ENCODE peak calls at places on chromosome 17, in six cellular contexts. E is HT-29; Z is HS-5; K is effector memory CD8-positive, alpha-beta T cell; A is HEK293T; L is mesothelial cell of epicardium. W is an unnamed sample.

GRCh38 chr17:32445075-32445427 is 741 bp downstream of the PSMD11 start:
- DNase-seq in L (no peak), A (peak; percentile 13), E (peak; percentile 80), K (peak; percentile 20), Z (peak; percentile 37), W (no peak)

GRCh38 chr17:73091770-73092517 is 544 bp downstream of the SLC39A11 start:
- DNase-seq in K (no peak), E (peak; percentile 63), Z (no peak), L (peak; percentile 45), A (peak; percentile 39), W (peak; percentile 53)

GRCh38 chr17:58691701-58692238 is at the start of gene TEX14:
- DNase-seq in K (no peak), L (no peak), E (no peak), Z (no peak), A (no peak), W (no peak)

GRCh38 chr17:78820841-78821240 is 19.8 kb downstream of the USP36 start:
- DNase-seq in Z (no peak), A (no peak), E (no peak), K (no peak), L (no peak), W (peak; percentile 16)

GRCh38 chr17:57140321-57140720 is 55.3 kb downstream of the AKAP1 start:
- DNase-seq in L (no peak), A (no peak), K (no peak), Z (no peak), E (no peak), W (no peak)

GRCh38 chr17:888998-889401 is 90.6 kb downstream of the NXN start:
- DNase-seq in Z (no peak), K (peak; percentile 5), A (no peak), E (no peak), L (no peak), W (no peak)

GRCh38 chr17:951388-952132 is 28.0 kb downstream of the NXN start:
- DNase-seq in Z (peak; percentile 37), A (peak; percentile 15), L (peak; percentile 66), E (peak; percentile 48), K (no peak), W (no peak)

GRCh38 chr17:50062323-50063243 is 6.7 kb downstream of the ITGA3 start:
- DNase-seq in E (peak; percentile 92), Z (no peak), A (no peak), K (no peak), L (no peak), W (peak; percentile 90)

GRCh38 chr17:75856062-75856681 is 1.0 kb upstream of the WBP2 start:
- DNase-seq in K (no peak), Z (no peak), A (peak; percentile 73), L (no peak), E (peak; percentile 48), W (no peak)

GRCh38 chr17:17849147-17849820 is 12.5 kb upstream of the SREBF1 start:
- DNase-seq in Z (no peak), L (no peak), E (no peak), K (peak; percentile 76), A (peak; percentile 35), W (peak; percentile 83)

GRCh38 chr17:46818319-46818928 is at the start of gene WNT3:
- DNase-seq in E (no peak), L (no peak), A (no peak), K (no peak), Z (no peak), W (peak; percentile 41)

GRCh38 chr17:50346313-50347086 is 574 bp downstream of the XYLT2 start:
- DNase-seq in E (no peak), A (peak; percentile 41), K (no peak), L (peak; percentile 56), Z (no peak), W (peak; percentile 67)

GRCh38 chr17:46983782-46984181 is 4.7 kb upstream of the RPRML start:
- DNase-seq in E (no peak), A (no peak), Z (no peak), K (no peak), L (no peak), W (no peak)